ENCODE peak calls at places on chromosome 9, in five cellular contexts. U is PC-3, M is HCT116, H is GM23248, F is hepatocyte. V is an unnamed sample. For H3K9me2, the result is how much of the 10 kb centered on the place peaks cover.

GRCh38 chr9:133888048-133888778 is 103.9 kb downstream of the VAV2 start:
- DNase-seq in U (no peak), M (no peak), H (no peak), F (peak), V (no peak)

GRCh38 chr9:129489838-129490582 is 130.9 kb downstream of the C9orf50 start:
- DNase-seq in U (no peak), M (no peak), H (peak), F (no peak), V (no peak)

GRCh38 chr9:129336601-129337286 is 158.7 kb upstream of the IER5L start:
- DNase-seq in U (no peak), M (no peak), H (peak), F (peak), V (peak)

GRCh38 chr9:130327781-130328348 is 62.3 kb downstream of the HMCN2 start:
- DNase-seq in U (no peak), M (no peak), H (peak), F (peak), V (no peak)

GRCh38 chr9:103514767-103515166 is 519.6 kb downstream of the CYLC2 start:
- DNase-seq in U (no peak), M (no peak), H (no peak), F (no peak), V (no peak)

GRCh38 chr9:131361202-131361833 is 32.6 kb upstream of the PRRC2B start:
- DNase-seq in U (no peak), M (no peak), H (no peak), F (peak), V (no peak)

GRCh38 chr9:2846115-2846514 is 2.2 kb upstream of the PUM3 start:
- DNase-seq in U (no peak), M (no peak), H (no peak), F (no peak), V (no peak)

GRCh38 chr9:90546200-90546599 is 96.4 kb downstream of the DIRAS2 start:
- DNase-seq in U (peak), M (no peak), H (peak), F (peak), V (no peak)

GRCh38 chr9:84652496-84653081 is 16.9 kb upstream of the NTRK2 start:
- DNase-seq in U (no peak), M (no peak), H (no peak), F (no peak), V (no peak)

GRCh38 chr9:38621434-38622082 is 1.2 kb upstream of the ANKRD18A start:
- DNase-seq in U (peak), M (no peak), H (no peak), F (peak), V (no peak)

GRCh38 chr9:69121155-69122085 is 52.7 kb upstream of the TJP2 start:
- DNase-seq in U (peak), M (no peak), H (peak), F (peak), V (peak)

GRCh38 chr9:14661421-14662059 is 31.7 kb downstream of the ZDHHC21 start:
- DNase-seq in U (peak), M (no peak), H (peak), F (peak), V (peak)

GRCh38 chr9:132037470-132037869 is 42.2 kb downstream of the MED27 start:
- DNase-seq in U (no peak), M (no peak), H (no peak), F (no peak), V (no peak)

GRCh38 chr9:137055385-137056364 is 1.8 kb upstream of the ENTPD2 start:
- DNase-seq in U (peak), M (no peak), H (peak), F (peak), V (no peak)

GRCh38 chr9:83630938-83631457 is 8.1 kb downstream of the IDNK start:
- DNase-seq in U (no peak), M (no peak), H (no peak), F (no peak), V (no peak)

GRCh38 chr9:120366646-120367019 is 213.3 kb downstream of the CDK5RAP2 start:
- DNase-seq in U (peak), M (peak), H (peak), F (peak), V (no peak)

GRCh38 chr9:133677126-133678010 is 41.2 kb downstream of the DBH start:
- DNase-seq in U (no peak), M (no peak), H (no peak), F (no peak), V (no peak)

GRCh38 chr9:26391036-26391435 is 501.6 kb downstream of the CAAP1 start:
- DNase-seq in U (peak), M (no peak), H (no peak), F (no peak), V (no peak)

GRCh38 chr9:93710370-93710723 is 134.0 kb downstream of the PHF2 start:
- DNase-seq in U (no peak), M (no peak), H (no peak), F (no peak), V (no peak)

GRCh38 chr9:92393686-92394085 is 10.7 kb downstream of the OGN start:
- DNase-seq in U (no peak), M (no peak), H (peak), F (no peak), V (no peak)

GRCh38 chr9:38227656-38228055 is 158.6 kb upstream of the SHB start:
- DNase-seq in U (peak), M (no peak), H (peak), F (peak), V (peak)

GRCh38 chr9:129481824-129482511 is 138.9 kb downstream of the C9orf50 start:
- DNase-seq in U (no peak), M (no peak), H (peak), F (peak), V (no peak)

GRCh38 chr9:123115146-123115913 is 81.9 kb downstream of the GPR21 start:
- DNase-seq in U (no peak), M (no peak), H (no peak), F (no peak), V (no peak)

GRCh38 chr9:95067888-95068287 is 249.6 kb downstream of the FANCC start:
- DNase-seq in U (no peak), M (no peak), H (peak), F (no peak), V (no peak)

GRCh38 chr9:13386935-13387667 is 107.6 kb upstream of the MPDZ start:
- DNase-seq in U (no peak), M (no peak), H (peak), F (no peak), V (no peak)

GRCh38 chr9:83466877-83467276 is 71.3 kb downstream of the FRMD3 start:
- DNase-seq in U (no peak), M (no peak), H (no peak), F (no peak), V (no peak)

GRCh38 chr9:6680797-6681146 is 35.2 kb upstream of the GLDC start:
- DNase-seq in U (peak), M (no peak), H (peak), F (peak), V (no peak)

GRCh38 chr9:102069969-102070368 is 331.5 kb upstream of the GRIN3A start:
- DNase-seq in U (no peak), M (no peak), H (no peak), F (peak), V (no peak)

GRCh38 chr9:78958887-78959286 is 612.9 kb upstream of the TLE4 start:
- DNase-seq in U (no peak), M (peak), H (no peak), F (no peak), V (peak)

DNA sequence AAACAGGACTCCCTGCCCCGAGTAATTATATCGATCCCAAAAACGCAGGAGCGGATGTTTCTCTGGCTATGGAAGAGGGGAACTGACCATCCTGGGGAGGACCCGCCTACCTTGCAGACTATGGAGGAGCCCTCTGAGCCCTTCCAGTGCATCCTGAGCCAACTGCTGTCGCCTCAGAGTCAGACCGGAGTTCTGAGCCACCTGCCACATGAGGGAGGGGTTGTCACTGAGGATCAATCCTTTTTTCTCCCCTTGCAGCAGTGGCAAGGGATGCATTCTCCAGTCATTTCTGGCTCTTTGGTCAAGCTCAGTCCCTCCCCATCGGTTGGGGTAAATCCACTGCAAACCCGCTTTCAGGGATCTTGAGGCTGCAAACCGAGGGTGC is 709 bp downstream of the FANCG start:
- DNase-seq in U (no peak), M (no peak), H (peak), F (no peak), V (peak)
- H3K27ac ChIP-seq in U (peak), M (peak), H (peak), F (no peak), V (peak)

DNA sequence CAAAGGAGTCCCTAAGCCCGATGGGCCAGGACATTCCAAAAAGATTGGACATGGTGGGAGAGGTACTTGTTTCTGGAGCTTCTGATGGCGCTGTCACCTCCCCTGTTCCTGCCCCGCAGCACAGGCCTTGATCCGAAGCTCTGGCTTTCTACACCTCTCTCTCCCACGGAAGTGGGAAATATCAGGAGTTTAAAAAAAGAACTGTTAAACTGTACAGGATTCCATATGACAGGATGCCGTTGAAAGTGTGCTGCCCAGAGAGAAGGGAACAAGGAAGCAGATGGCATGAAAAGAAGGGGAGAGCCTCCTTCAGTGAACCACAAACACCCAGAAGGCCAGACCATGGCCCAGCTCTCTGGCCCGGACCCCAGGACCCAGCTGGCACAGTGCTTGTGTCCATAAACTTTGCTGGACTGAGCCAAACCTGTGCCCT is 26.8 kb upstream of the SLC2A8 start:
- DNase-seq in U (no peak), M (no peak), H (no peak), F (no peak), V (no peak)
- H3K9me2 ChIP-seq in U (under half), M (under half), H (under half), F (under half), V (under half)

GRCh38 chr9:109474170-109474569 is 23.9 kb downstream of the PTPN3 start:
- DNase-seq in U (no peak), M (no peak), H (no peak), F (no peak), V (no peak)

GRCh38 chr9:109473329-109473728 is 24.8 kb downstream of the PTPN3 start:
- DNase-seq in U (no peak), M (no peak), H (no peak), F (no peak), V (no peak)

GRCh38 chr9:109476781-109477268 is 21.3 kb downstream of the PTPN3 start:
- DNase-seq in U (peak), M (no peak), H (no peak), F (peak), V (no peak)

GRCh38 chr9:109475526-109475925 is 22.6 kb downstream of the PTPN3 start:
- DNase-seq in U (no peak), M (no peak), H (no peak), F (no peak), V (no peak)

DNA sequence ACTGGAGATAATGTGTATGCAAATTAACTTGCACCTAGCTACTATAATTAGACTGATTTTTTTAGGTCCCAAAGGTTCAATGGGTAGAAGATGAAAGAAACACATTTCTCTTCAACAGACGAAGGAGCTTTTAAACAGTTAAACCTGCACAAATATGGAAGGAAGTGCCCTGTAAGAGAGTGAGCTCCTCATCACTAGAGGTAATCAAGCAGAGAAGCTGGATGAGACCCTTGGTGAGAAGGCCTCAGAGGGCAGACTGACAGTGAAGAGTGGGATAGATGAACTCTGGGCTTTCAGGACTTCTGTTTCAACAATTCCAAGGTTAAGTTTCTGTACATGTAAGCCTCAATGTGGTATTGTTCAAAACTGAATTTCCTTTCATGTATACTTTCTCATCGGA is 23.2 kb downstream of the PTPN3 start:
- DNase-seq in U (no peak), M (no peak), H (no peak), F (no peak), V (no peak)
- H3K27ac ChIP-seq in U (no peak), M (no peak), H (no peak), F (peak), V (no peak)

DNA sequence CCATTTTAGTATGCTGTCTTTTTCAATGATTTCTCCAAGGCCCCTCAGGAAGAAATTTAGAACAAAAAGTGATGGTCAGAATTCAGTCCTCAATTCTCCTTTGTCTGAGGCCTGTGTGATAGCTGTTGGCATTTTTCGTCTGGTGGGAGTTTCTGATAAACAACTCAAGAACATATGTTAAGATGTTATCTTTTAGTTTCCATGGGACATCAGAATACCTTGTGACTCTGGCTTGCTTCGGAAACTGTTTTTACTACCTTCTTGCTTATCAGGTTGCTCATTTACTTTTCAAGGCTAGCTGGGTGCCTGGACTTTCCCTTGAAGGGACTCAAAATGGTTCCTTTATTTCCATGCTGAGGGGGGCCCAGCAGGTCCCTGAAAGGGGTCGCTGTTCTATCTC is 97.2 kb downstream of the INVS start:
- DNase-seq in U (no peak), M (no peak), H (no peak), F (peak), V (no peak)
- H3K9me2 ChIP-seq in U (under half), M (under half), H (under half), F (under half), V (under half)

DNA sequence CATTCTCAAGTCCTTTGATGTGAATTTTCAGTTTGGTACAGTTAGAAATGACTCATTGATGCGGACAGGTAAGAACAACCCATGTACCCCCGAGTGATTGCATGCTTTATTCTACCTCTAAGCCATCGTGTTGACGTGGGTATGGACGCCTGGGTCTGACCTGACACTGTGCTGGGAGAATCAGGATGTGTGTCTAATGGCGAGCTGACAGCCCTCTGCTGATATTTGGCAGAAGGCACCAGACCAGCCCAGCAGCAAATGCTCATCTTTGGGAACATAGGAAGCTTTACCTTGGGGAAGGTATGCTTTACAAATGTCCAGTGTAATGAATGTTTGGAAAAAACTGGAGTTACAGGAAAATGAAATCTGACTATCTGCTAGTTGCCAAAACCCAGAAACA is 20.1 kb downstream of the SLC46A2 start:
- DNase-seq in U (no peak), M (no peak), H (no peak), F (no peak), V (no peak)
- H3K27ac ChIP-seq in U (peak), M (no peak), H (no peak), F (no peak), V (no peak)